ENCODE peak calls at places on chromosomes 5 and 9, in eight cellular contexts. G is activated T-helper 1 cell treated with Interleukin-2 at 50 U/mL for 16 hours; H is pancreas; N is NCI-H1092 treated with DMSO at 0.1 percent for 48 hours; U is foreskin fibroblast; F is mesendoderm; S is astrocyte of the spinal cord; E is activated T-cell treated with anti-CD3 and anti-CD28 coated beads, Interleukin-2, amount 50 U/mL, for 4 hours. B is an unnamed sample.

GRCh38 chr9:136075134-136075841 is 19.8 kb downstream of the NACC2 start:
- DNase-seq in H (no peak), G (no peak), S (no peak), E (no peak), N (no peak), F (no peak), U (no peak), B (no peak)

GRCh38 chr9:28909526-28909925 is 1336.2 kb upstream of the C9orf72 start:
- DNase-seq in F (no peak), G (no peak), S (no peak), U (no peak), E (no peak), H (no peak), N (no peak), B (no peak)

GRCh38 chr9:98502976-98503325 is 205.8 kb downstream of the GABBR2 start:
- DNase-seq in U (peak; percentile 67), E (no peak), N (no peak), S (peak; percentile 18), H (no peak), G (no peak), F (peak; percentile 93), B (no peak)

GRCh38 chr9:25350011-25350410 is 328.2 kb downstream of the TUSC1 start:
- DNase-seq in S (no peak), E (no peak), U (no peak), N (no peak), G (no peak), H (no peak), F (no peak), B (no peak)

GRCh38 chr9:92988215-92988731 is 41.0 kb downstream of the FGD3 start:
- DNase-seq in N (no peak), E (no peak), F (no peak), S (no peak), H (no peak), G (no peak), U (no peak), B (no peak)

GRCh38 chr5:137051165-137051564 is 448.0 kb downstream of the SPOCK1 start:
- DNase-seq in U (peak; percentile 14), F (peak; percentile 41), N (no peak), S (no peak), E (no peak), G (no peak), H (no peak), B (no peak)

GRCh38 chr5:2111569-2112105 is 228.9 kb upstream of the IRX4 start:
- DNase-seq in H (no peak), U (no peak), S (no peak), N (no peak), F (no peak), G (no peak), E (no peak), B (no peak)

GRCh38 chr5:73437126-73438047 is 11.2 kb downstream of the FOXD1 start:
- DNase-seq in U (peak; percentile 83), H (peak; percentile 23), N (peak; percentile 69), G (no peak), S (peak; percentile 91), F (peak; percentile 85), E (no peak), B (no peak)

GRCh38 chr5:100667021-100667671 is 132.0 kb downstream of the FAM174A start:
- DNase-seq in G (no peak), S (no peak), E (no peak), N (no peak), F (no peak), U (peak; percentile 41), H (no peak), B (no peak)

GRCh38 chr9:2655411-2655901 is 33.9 kb downstream of the VLDLR start:
- DNase-seq in U (peak; percentile 93), N (no peak), F (no peak), E (no peak), G (no peak), H (no peak), S (peak; percentile 96), B (no peak)

GRCh38 chr9:113299800-113300292 is 3.3 kb downstream of the RNF183 start:
- DNase-seq in N (no peak), E (no peak), H (no peak), U (peak; percentile 21), G (no peak), F (no peak), S (no peak), B (no peak)

GRCh38 chr5:150055707-150056443 is 30.5 kb downstream of the CSF1R start:
- DNase-seq in U (no peak), S (no peak), H (no peak), N (no peak), E (no peak), F (no peak), G (no peak), B (no peak)

GRCh38 chr5:112250551-112250950 is 168.5 kb downstream of the EPB41L4A start:
- DNase-seq in S (no peak), N (no peak), G (no peak), E (no peak), U (no peak), F (no peak), H (no peak), B (no peak)

GRCh38 chr5:141040763-141041426 is 10.3 kb upstream of the PCDHB1 start:
- DNase-seq in F (peak; percentile 99), S (peak; percentile 39), G (peak; percentile 17), U (peak; percentile 11), H (peak; percentile 97), E (peak; percentile 14), N (peak; percentile 96), B (peak; percentile 31)

GRCh38 chr5:147856801-147857200 is 21.7 kb upstream of the SCGB3A2 start:
- DNase-seq in H (no peak), F (no peak), G (no peak), S (no peak), E (no peak), N (no peak), U (no peak), B (no peak)

GRCh38 chr9:136857166-136857565 is 5.0 kb downstream of the MAMDC4 start:
- DNase-seq in G (no peak), E (no peak), F (no peak), U (no peak), N (no peak), H (peak; percentile 64), S (no peak), B (no peak)

GRCh38 chr9:126722922-126723806 is 81.7 kb upstream of the ZBTB43 start:
- DNase-seq in G (peak; percentile 70), E (peak; percentile 65), U (peak; percentile 42), F (peak; percentile 56), S (no peak), N (no peak), H (peak; percentile 49), B (peak; percentile 73)

GRCh38 chr5:10323588-10324488 is 16.1 kb upstream of the CMBL start:
- DNase-seq in F (peak; percentile 16), E (no peak), N (no peak), S (peak; percentile 50), G (no peak), U (peak; percentile 70), H (no peak), B (no peak)

GRCh38 chr5:126233256-126233655 is 190.0 kb upstream of the GRAMD2B start:
- DNase-seq in S (no peak), U (peak; percentile 53), N (no peak), H (no peak), F (no peak), G (no peak), E (no peak), B (no peak)

GRCh38 chr9:109248133-109248581 is 72.7 kb downstream of the EPB41L4B start:
- DNase-seq in H (peak; percentile 77), S (no peak), G (no peak), N (no peak), F (no peak), U (peak; percentile 21), E (no peak), B (no peak)

GRCh38 chr5:143279698-143280097 is 123.8 kb downstream of the NR3C1 start:
- DNase-seq in E (no peak), N (no peak), U (no peak), S (no peak), F (peak; percentile 93), G (no peak), H (no peak), B (no peak)

GRCh38 chr9:129139993-129140396 is 28.8 kb downstream of the PTPA start:
- DNase-seq in E (peak; percentile 79), U (peak; percentile 100), G (peak; percentile 65), F (peak; percentile 99), H (peak; percentile 77), N (peak; percentile 93), S (peak; percentile 100), B (peak; percentile 71)

GRCh38 chr9:81393985-81394811 is 295.1 kb downstream of the TLE1 start:
- DNase-seq in S (no peak), H (no peak), N (peak; percentile 60), G (no peak), F (no peak), U (peak; percentile 25), E (no peak), B (no peak)

GRCh38 chr9:3750311-3750710 is 224.5 kb upstream of the RFX3 start:
- DNase-seq in H (no peak), U (no peak), S (no peak), F (no peak), N (no peak), G (no peak), E (no peak), B (no peak)

GRCh38 chr9:75358837-75359236 is 270.5 kb downstream of the OSTF1 start:
- DNase-seq in S (no peak), E (no peak), F (peak; percentile 90), U (no peak), H (no peak), G (no peak), N (no peak), B (no peak)

GRCh38 chr5:80569961-80570786 is at the start of gene ANKRD34B:
- DNase-seq in G (no peak), U (peak; percentile 36), N (no peak), S (no peak), E (no peak), H (no peak), F (peak; percentile 76), B (no peak)

GRCh38 chr9:107755267-107755666 is 265.7 kb upstream of the KLF4 start:
- DNase-seq in F (peak; percentile 75), U (peak; percentile 83), G (no peak), H (no peak), N (no peak), E (no peak), S (peak; percentile 67), B (no peak)

GRCh38 chr5:161283296-161283695 is 263.2 kb downstream of the GABRB2 start:
- DNase-seq in N (no peak), F (no peak), H (no peak), E (no peak), G (no peak), U (no peak), S (no peak), B (no peak)

GRCh38 chr5:72191404-72191803 is 84.1 kb downstream of the MAP1B start:
- DNase-seq in N (no peak), H (no peak), E (no peak), G (no peak), S (no peak), F (no peak), U (peak; percentile 57), B (no peak)

GRCh38 chr9:17116400-17116837 is 18.4 kb upstream of the CNTLN start:
- DNase-seq in E (no peak), H (no peak), S (peak; percentile 63), N (peak; percentile 82), G (no peak), F (peak; percentile 38), U (peak; percentile 60), B (no peak)

GRCh38 chr5:67699560-67699959 is 503.0 kb upstream of the CD180 start:
- DNase-seq in H (no peak), F (no peak), G (no peak), E (no peak), U (no peak), N (no peak), S (no peak), B (no peak)

B was measured in activated effector memory CD4-positive, alpha-beta T cell treated with Interleukin-2 at 50 U/mL for 16 hours.